ENCODE peak calls at places on chromosomes 4 and X, in seven cellular contexts. I is hepatocyte, J is GM23248, O is GM23338, G is HCT116, S is PC-3, A is PC-9. H is an unnamed sample. For H3K4me1 and H3K9me2, the result is how much of the 10 kb centered on the place peaks cover.

GRCh38 chr4:22483551-22483981 is 32.3 kb downstream of the ADGRA3 start:
- DNase-seq in J (peak), O (no peak), S (peak), A (no peak), G (no peak), I (no peak), H (no peak)

GRCh38 chr4:164779811-164780216 is 25.9 kb downstream of the SMIM31 start:
- DNase-seq in J (peak), O (peak), S (peak), G (peak), I (peak), A (peak), H (peak)

GRCh38 chrX:135639066-135639815 is 74.2 kb upstream of the CT45A1 start:
- DNase-seq in I (no peak), S (no peak), O (no peak), G (no peak), J (no peak), A (no peak), H (no peak)

GRCh38 chr4:47716017-47716416 is 121.8 kb downstream of the CORIN start:
- DNase-seq in S (peak), G (no peak), A (no peak), J (no peak), I (no peak), O (no peak), H (no peak)

GRCh38 chr4:24055623-24056022 is 165.8 kb upstream of the PPARGC1A start:
- DNase-seq in S (no peak), I (no peak), J (no peak), O (no peak), A (no peak), G (no peak), H (no peak)

GRCh38 chr4:155773196-155773800 is 14.5 kb downstream of the GUCY1B1 start:
- DNase-seq in A (no peak), G (no peak), J (no peak), O (no peak), I (no peak), S (no peak), H (no peak)

GRCh38 chr4:15001248-15001824 is 945 bp upstream of the CPEB2 start:
- DNase-seq in S (peak), I (peak), J (peak), A (peak), G (no peak), O (peak), H (peak)

GRCh38 chrX:111914398-111915092 is 38.6 kb downstream of the TRPC5OS start:
- DNase-seq in O (peak), A (peak), G (no peak), I (peak), S (peak), J (peak), H (no peak)

GRCh38 chr4:58163172-58163571 is 1053.0 kb upstream of the IGFBP7 start:
- DNase-seq in J (no peak), O (no peak), A (no peak), S (no peak), G (no peak), I (no peak), H (no peak)

GRCh38 chr4:148633720-148634119 is 191.5 kb upstream of the NR3C2 start:
- DNase-seq in G (no peak), S (no peak), O (no peak), J (no peak), I (peak), A (no peak), H (no peak)

GRCh38 chr4:123749408-123749807 is 352.8 kb downstream of the SPRY1 start:
- DNase-seq in G (no peak), A (no peak), J (no peak), S (no peak), O (no peak), I (no peak), H (no peak)

GRCh38 chr4:88514557-88515511 is 8.7 kb downstream of the PYURF start:
- DNase-seq in I (no peak), G (no peak), S (peak), O (no peak), J (no peak), A (no peak), H (no peak)

GRCh38 chr4:110636677-110637407 is 14.0 kb upstream of the PITX2 start:
- DNase-seq in J (peak), I (peak), G (peak), S (no peak), A (no peak), O (peak), H (no peak)
- TF ChIP-seq EZH2 in J (no peak), I (peak), G (no peak), S (no peak), A (no peak), O (peak), H (no peak)

DNA sequence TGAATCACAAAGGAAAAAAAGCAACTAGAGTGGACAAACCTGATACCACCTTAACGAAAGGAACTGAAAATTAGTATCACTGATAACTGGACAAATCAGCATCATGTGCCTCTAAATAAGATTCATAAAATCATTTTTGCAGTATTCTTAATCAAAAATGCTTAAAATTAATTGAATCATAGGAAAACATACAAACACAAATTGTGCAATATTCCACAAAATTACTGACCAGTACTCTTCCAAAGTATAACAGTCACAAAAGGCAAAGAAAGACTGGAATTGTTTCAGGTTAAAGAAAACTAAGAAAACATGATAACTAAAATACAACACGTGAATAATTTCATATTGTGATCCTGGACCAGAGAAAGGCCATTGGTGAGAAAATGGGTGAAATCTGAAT is 27.1 kb downstream of the FBXW7 start:
- DNase-seq in J (no peak), A (no peak), G (no peak), I (no peak), S (no peak), O (no peak), H (no peak)
- H3K4me1 ChIP-seq in J (under half), A (under half), G (under half), I (under half), S (under half), O (under half), H (under half)

DNA sequence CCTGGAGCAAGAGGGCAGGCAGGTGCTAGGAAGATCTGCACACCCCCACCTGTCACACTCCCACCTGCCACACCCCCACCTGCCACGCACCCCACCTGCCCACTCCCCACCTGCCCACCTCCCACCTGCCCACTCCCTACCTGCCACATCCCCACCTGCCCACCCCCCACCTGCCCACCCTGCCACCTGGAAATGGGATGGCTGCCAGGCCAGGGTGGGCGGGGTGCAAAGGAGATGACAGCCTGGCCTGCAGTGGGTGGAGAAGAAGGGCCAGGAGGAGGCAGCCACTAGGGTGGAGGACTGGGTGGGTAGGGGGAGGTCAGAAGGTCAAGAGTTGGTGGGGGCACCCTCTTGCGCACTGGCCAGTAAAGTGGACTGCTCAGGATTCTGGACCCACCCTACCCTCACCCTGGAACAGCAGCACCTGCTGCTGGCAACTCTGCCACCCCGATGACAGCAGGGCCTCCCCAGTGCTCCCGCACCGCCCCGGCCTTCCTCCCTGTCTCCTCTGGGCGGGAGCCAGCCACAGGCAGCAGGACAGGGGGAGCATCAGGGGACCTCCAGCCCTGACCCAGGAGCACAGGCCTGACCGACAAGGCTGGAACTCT is 66.8 kb upstream of the NKX1-1 start:
- DNase-seq in S (no peak), G (no peak), O (no peak), A (no peak), I (no peak), J (no peak), H (no peak)
- H3K9me2 ChIP-seq in S (under half), G (under half), O (under half), A (under half), I (under half), J (under half), H (under half)

DNA sequence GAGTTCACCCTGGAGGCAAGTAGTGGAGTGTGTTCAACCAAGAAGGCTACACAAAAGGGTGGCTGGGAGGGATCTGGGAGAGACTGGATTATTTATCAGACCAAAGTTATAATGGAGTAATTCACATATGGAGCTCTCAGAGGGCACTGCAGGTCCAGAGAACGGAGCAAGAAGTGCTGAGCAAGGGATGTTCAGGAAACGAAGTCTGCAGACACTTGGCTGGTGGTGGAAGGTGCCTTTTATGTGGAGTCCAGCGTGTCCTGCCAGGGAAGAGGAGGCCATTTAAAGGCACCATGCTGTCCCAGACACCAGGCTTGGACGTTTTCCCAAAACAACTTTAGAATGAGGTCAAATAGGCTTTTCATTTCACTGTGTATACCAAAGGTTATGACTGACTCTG is 130.1 kb downstream of the CEP135 start:
- DNase-seq in J (no peak), G (no peak), S (no peak), I (no peak), A (no peak), O (no peak), H (no peak)
- TF ChIP-seq EZH2 in J (no peak), G (no peak), S (no peak), I (no peak), A (no peak), O (no peak), H (no peak)

DNA sequence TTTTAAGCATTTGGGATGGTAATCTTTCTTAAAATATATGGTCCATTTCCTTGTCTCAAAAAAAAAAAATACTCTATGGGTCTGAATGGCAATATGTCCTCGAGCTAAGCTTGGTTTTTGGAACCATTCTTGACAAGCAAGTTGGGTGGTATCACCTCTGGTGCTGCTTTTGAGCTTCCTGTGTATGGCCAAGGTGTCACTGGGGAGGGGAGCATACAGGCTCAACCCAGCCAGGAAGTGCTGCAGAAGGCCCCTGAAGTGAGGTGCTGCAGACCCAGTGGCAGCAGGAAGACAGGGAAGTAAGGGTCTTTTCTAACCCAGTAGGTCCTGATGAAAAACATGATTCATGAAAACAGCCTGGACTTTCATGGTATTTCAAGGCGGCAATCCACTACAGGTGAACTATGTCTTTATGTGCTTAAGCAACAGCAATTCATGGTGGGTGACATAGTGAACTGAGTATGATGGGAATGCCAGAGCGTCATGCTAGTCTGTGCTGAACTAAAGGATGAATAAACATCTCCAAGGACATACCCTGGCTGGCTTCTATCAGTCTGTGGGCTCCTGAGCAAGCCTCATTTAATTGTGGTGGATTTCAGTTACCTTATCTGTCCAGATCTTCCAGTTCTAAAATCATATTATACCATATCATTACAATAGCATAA is 15.1 kb downstream of the TRAPPC2 start:
- DNase-seq in I (no peak), A (no peak), G (no peak), S (no peak), O (no peak), J (no peak), H (no peak)
- H3K4me1 ChIP-seq in I (under half), A (under half), G (under half), S (under half), O (under half), J (under half), H (under half)

GRCh38 chrX:75365243-75365975 is 91.5 kb downstream of the UPRT start:
- DNase-seq in J (no peak), G (no peak), I (no peak), A (no peak), S (no peak), O (no peak), H (no peak)
- H3K9me2 ChIP-seq in J (under half), G (under half), I (under half), A (under half), S (under half), O (under half), H (under half)

GRCh38 chr4:54659213-54660144 is 1.7 kb downstream of the KIT start:
- DNase-seq in J (no peak), O (peak), S (no peak), G (no peak), I (peak), A (no peak), H (no peak)

GRCh38 chr4:54657556-54658313 is at the start of gene KIT:
- DNase-seq in J (peak), O (peak), G (no peak), I (peak), A (no peak), S (no peak), H (no peak)

GRCh38 chr4:54660145-54660535 is 2.4 kb downstream of the KIT start:
- DNase-seq in I (no peak), O (no peak), G (no peak), S (peak), A (no peak), J (no peak), H (no peak)

GRCh38 chr4:54657194-54657555 is 582 bp upstream of the KIT start:
- DNase-seq in J (no peak), S (no peak), O (peak), A (no peak), I (no peak), G (no peak), H (no peak)

GRCh38 chr4:54658321-54659093 is 750 bp downstream of the KIT start:
- DNase-seq in S (peak), J (peak), A (no peak), I (peak), G (peak), O (peak), H (peak)
- TF ChIP-seq EZH2 in S (peak), J (no peak), A (no peak), I (no peak), G (no peak), O (no peak), H (no peak)

DNA sequence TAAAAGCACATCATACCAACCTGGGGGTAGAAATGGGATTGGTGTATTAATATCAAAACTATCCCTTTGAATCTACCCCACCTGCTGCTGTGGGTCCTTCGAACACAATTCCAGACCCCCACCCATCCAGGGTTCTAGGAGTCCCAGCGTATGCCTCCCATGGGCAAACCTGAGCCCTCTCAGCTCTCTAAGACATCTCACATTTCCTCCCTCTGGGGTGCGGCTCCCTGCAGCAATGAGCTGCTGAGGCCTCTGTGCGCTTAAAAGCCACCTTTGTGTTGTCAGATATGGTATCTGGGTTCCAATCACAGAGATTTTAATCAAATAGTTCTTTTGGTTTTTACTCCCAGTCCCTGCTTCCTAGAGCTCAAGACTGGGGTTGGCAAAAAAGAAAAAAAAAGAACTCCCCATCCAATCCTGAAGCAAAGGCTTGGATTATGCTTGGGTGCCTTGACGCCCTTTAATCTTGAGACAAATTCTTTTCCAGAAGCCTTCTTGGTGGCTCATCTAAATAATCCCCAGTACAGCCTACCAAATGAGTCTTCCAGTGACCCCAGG is 37.5 kb upstream of the NOCT start:
- DNase-seq in A (no peak), G (no peak), O (peak), S (no peak), I (no peak), J (no peak), H (no peak)
- H3K4me1 ChIP-seq in A (under half), G (under half), O (under half), S (under half), I (under half), J (under half), H (under half)

H was measured in MM.1S.